ENCODE peak calls at places on chromosomes 7 and 10, in four cellular contexts. One of them, this sample, is unnamed.

GRCh38 chr7:150406311-150406564 is 27.1 kb downstream of the ZNF775 start:
- DNase-seq in CD4-positive, CD25-positive, alpha-beta regulatory T cell: no peak
- DNase-seq in mammary epithelial cell: no peak
- DNase-seq in fibroblast of lung: no peak
- DNase-seq in this sample: no peak

GRCh38 chr10:31803606-31804195 is 124.9 kb downstream of the ARHGAP12 start:
- DNase-seq in CD4-positive, CD25-positive, alpha-beta regulatory T cell: no peak
- DNase-seq in mammary epithelial cell: no peak
- DNase-seq in fibroblast of lung: peak; percentile 59
- DNase-seq in this sample: no peak

GRCh38 chr10:110642204-110642979 is 1.7 kb upstream of the RBM20 start:
- DNase-seq in CD4-positive, CD25-positive, alpha-beta regulatory T cell: no peak
- DNase-seq in mammary epithelial cell: no peak
- DNase-seq in fibroblast of lung: no peak
- DNase-seq in this sample: no peak

GRCh38 chr10:132175907-132176581 is 10.7 kb upstream of the DPYSL4 start:
- DNase-seq in CD4-positive, CD25-positive, alpha-beta regulatory T cell: no peak
- DNase-seq in mammary epithelial cell: no peak
- DNase-seq in fibroblast of lung: no peak
- DNase-seq in this sample: no peak

GRCh38 chr10:77583527-77583926 is 54.1 kb downstream of the KCNMA1 start:
- DNase-seq in CD4-positive, CD25-positive, alpha-beta regulatory T cell: no peak
- DNase-seq in mammary epithelial cell: peak; percentile 72
- DNase-seq in fibroblast of lung: no peak
- DNase-seq in this sample: peak; percentile 50

GRCh38 chr10:117175215-117175900 is 21.9 kb upstream of the KCNK18 start:
- DNase-seq in CD4-positive, CD25-positive, alpha-beta regulatory T cell: peak; percentile 9
- DNase-seq in mammary epithelial cell: peak; percentile 20
- DNase-seq in fibroblast of lung: no peak
- DNase-seq in this sample: no peak

GRCh38 chr10:47164800-47165128 is 135.2 kb upstream of the GDF10 start:
- DNase-seq in CD4-positive, CD25-positive, alpha-beta regulatory T cell: no peak
- DNase-seq in mammary epithelial cell: no peak
- DNase-seq in fibroblast of lung: no peak
- DNase-seq in this sample: no peak

GRCh38 chr10:3573498-3573897 is 211.5 kb downstream of the KLF6 start:
- DNase-seq in CD4-positive, CD25-positive, alpha-beta regulatory T cell: no peak
- DNase-seq in mammary epithelial cell: no peak
- DNase-seq in fibroblast of lung: no peak
- DNase-seq in this sample: no peak

GRCh38 chr10:24242562-24242961 is 33.6 kb downstream of the KIAA1217 start:
- DNase-seq in CD4-positive, CD25-positive, alpha-beta regulatory T cell: no peak
- DNase-seq in mammary epithelial cell: no peak
- DNase-seq in fibroblast of lung: peak; percentile 49
- DNase-seq in this sample: no peak

GRCh38 chr7:34850681-34851080 is 186.6 kb downstream of the DPY19L1 start:
- DNase-seq in CD4-positive, CD25-positive, alpha-beta regulatory T cell: no peak
- DNase-seq in mammary epithelial cell: no peak
- DNase-seq in fibroblast of lung: no peak
- DNase-seq in this sample: no peak

GRCh38 chr10:90857635-90858488 is at the start of gene HTR7:
- DNase-seq in CD4-positive, CD25-positive, alpha-beta regulatory T cell: peak; percentile 37
- DNase-seq in mammary epithelial cell: peak; percentile 52
- DNase-seq in fibroblast of lung: peak; percentile 48
- DNase-seq in this sample: no peak

GRCh38 chr10:97498841-97499560 is at the start of gene UBTD1:
- DNase-seq in CD4-positive, CD25-positive, alpha-beta regulatory T cell: peak; percentile 25
- DNase-seq in mammary epithelial cell: peak; percentile 33
- DNase-seq in fibroblast of lung: peak; percentile 60
- DNase-seq in this sample: no peak

GRCh38 chr10:103153302-103153759 is 39.7 kb downstream of the NT5C2 start:
- DNase-seq in CD4-positive, CD25-positive, alpha-beta regulatory T cell: no peak
- DNase-seq in mammary epithelial cell: no peak
- DNase-seq in fibroblast of lung: peak; percentile 25
- DNase-seq in this sample: no peak

GRCh38 chr7:133827707-133828580 is 299.2 kb upstream of the LRGUK start:
- DNase-seq in CD4-positive, CD25-positive, alpha-beta regulatory T cell: no peak
- DNase-seq in mammary epithelial cell: peak; percentile 61
- DNase-seq in fibroblast of lung: peak; percentile 20
- DNase-seq in this sample: peak; percentile 56

GRCh38 chr10:84563868-84564267 is 235.5 kb downstream of the CCSER2 start:
- DNase-seq in CD4-positive, CD25-positive, alpha-beta regulatory T cell: no peak
- DNase-seq in mammary epithelial cell: no peak
- DNase-seq in fibroblast of lung: no peak
- DNase-seq in this sample: no peak

GRCh38 chr7:107911981-107912380 is 21.0 kb downstream of the DLD start:
- DNase-seq in CD4-positive, CD25-positive, alpha-beta regulatory T cell: no peak
- DNase-seq in mammary epithelial cell: no peak
- DNase-seq in fibroblast of lung: no peak
- DNase-seq in this sample: no peak

GRCh38 chr7:33080326-33080725 is 17.8 kb upstream of the NT5C3A start:
- DNase-seq in CD4-positive, CD25-positive, alpha-beta regulatory T cell: no peak
- DNase-seq in mammary epithelial cell: no peak
- DNase-seq in fibroblast of lung: no peak
- DNase-seq in this sample: no peak

GRCh38 chr7:74306737-74307469 is 17.7 kb downstream of the CLIP2 start:
- DNase-seq in CD4-positive, CD25-positive, alpha-beta regulatory T cell: no peak
- DNase-seq in mammary epithelial cell: peak; percentile 75
- DNase-seq in fibroblast of lung: peak; percentile 84
- DNase-seq in this sample: no peak

GRCh38 chr7:7439564-7439963 is 96.1 kb downstream of the COL28A1 start:
- DNase-seq in CD4-positive, CD25-positive, alpha-beta regulatory T cell: no peak
- DNase-seq in mammary epithelial cell: no peak
- DNase-seq in fibroblast of lung: no peak
- DNase-seq in this sample: no peak

GRCh38 chr7:76296743-76297740 is 5.4 kb upstream of the HSPB1 start:
- DNase-seq in CD4-positive, CD25-positive, alpha-beta regulatory T cell: no peak
- DNase-seq in mammary epithelial cell: peak; percentile 100
- DNase-seq in fibroblast of lung: peak; percentile 89
- DNase-seq in this sample: peak; percentile 99

GRCh38 chr10:102342462-102342861 is 53.0 kb upstream of the NFKB2 start:
- DNase-seq in CD4-positive, CD25-positive, alpha-beta regulatory T cell: no peak
- DNase-seq in mammary epithelial cell: peak; percentile 49
- DNase-seq in fibroblast of lung: peak; percentile 49
- DNase-seq in this sample: no peak

GRCh38 chr10:33519130-33519860 is 184.8 kb upstream of the NRP1 start:
- DNase-seq in CD4-positive, CD25-positive, alpha-beta regulatory T cell: no peak
- DNase-seq in mammary epithelial cell: no peak
- DNase-seq in fibroblast of lung: no peak
- DNase-seq in this sample: no peak

GRCh38 chr7:22726849-22727792 is at the start of gene IL6:
- DNase-seq in CD4-positive, CD25-positive, alpha-beta regulatory T cell: no peak
- DNase-seq in mammary epithelial cell: peak; percentile 84
- DNase-seq in fibroblast of lung: peak; percentile 95
- DNase-seq in this sample: peak; percentile 20

GRCh38 chr10:124166431-124167125 is 73.2 kb upstream of the CHST15 start:
- DNase-seq in CD4-positive, CD25-positive, alpha-beta regulatory T cell: no peak
- DNase-seq in mammary epithelial cell: no peak
- DNase-seq in fibroblast of lung: no peak
- DNase-seq in this sample: no peak

GRCh38 chr7:44769381-44770209 is 20.9 kb downstream of the ZMIZ2 start:
- DNase-seq in CD4-positive, CD25-positive, alpha-beta regulatory T cell: no peak
- DNase-seq in mammary epithelial cell: peak; percentile 41
- DNase-seq in fibroblast of lung: peak; percentile 67
- DNase-seq in this sample: peak; percentile 5

GRCh38 chr7:77538908-77539212 is 1.8 kb downstream of the PTPN12 start:
- DNase-seq in CD4-positive, CD25-positive, alpha-beta regulatory T cell: no peak
- DNase-seq in mammary epithelial cell: no peak
- DNase-seq in fibroblast of lung: no peak
- DNase-seq in this sample: no peak

GRCh38 chr10:69010151-69010640 is 21.6 kb downstream of the KIFBP start:
- DNase-seq in CD4-positive, CD25-positive, alpha-beta regulatory T cell: no peak
- DNase-seq in mammary epithelial cell: no peak
- DNase-seq in fibroblast of lung: no peak
- DNase-seq in this sample: no peak

GRCh38 chr7:35255909-35256876 is 2.3 kb upstream of the TBX20 start:
- DNase-seq in CD4-positive, CD25-positive, alpha-beta regulatory T cell: no peak
- DNase-seq in mammary epithelial cell: no peak
- DNase-seq in fibroblast of lung: no peak
- DNase-seq in this sample: no peak

GRCh38 chr7:2510909-2511768 is 8.4 kb upstream of the LFNG start:
- DNase-seq in CD4-positive, CD25-positive, alpha-beta regulatory T cell: peak; percentile 60
- DNase-seq in mammary epithelial cell: no peak
- DNase-seq in fibroblast of lung: no peak
- DNase-seq in this sample: no peak

GRCh38 chr10:114304566-114305421 is 65.7 kb downstream of the VWA2 start:
- DNase-seq in CD4-positive, CD25-positive, alpha-beta regulatory T cell: peak; percentile 55
- DNase-seq in mammary epithelial cell: no peak
- DNase-seq in fibroblast of lung: no peak
- DNase-seq in this sample: no peak

GRCh38 chr7:148535227-148535626 is 55.3 kb upstream of the C7orf33 start:
- DNase-seq in CD4-positive, CD25-positive, alpha-beta regulatory T cell: no peak
- DNase-seq in mammary epithelial cell: peak; percentile 60
- DNase-seq in fibroblast of lung: no peak
- DNase-seq in this sample: no peak

GRCh38 chr7:55568613-55569268 is 3.6 kb downstream of the VOPP1 start:
- DNase-seq in CD4-positive, CD25-positive, alpha-beta regulatory T cell: no peak
- DNase-seq in mammary epithelial cell: no peak
- DNase-seq in fibroblast of lung: peak; percentile 33
- DNase-seq in this sample: no peak

GRCh38 chr7:22786290-22786932 is 36.2 kb downstream of the TOMM7 start:
- DNase-seq in CD4-positive, CD25-positive, alpha-beta regulatory T cell: no peak
- DNase-seq in mammary epithelial cell: no peak
- DNase-seq in fibroblast of lung: no peak
- DNase-seq in this sample: no peak

GRCh38 chr7:69962077-69962855 is 364.0 kb downstream of the AUTS2 start:
- DNase-seq in CD4-positive, CD25-positive, alpha-beta regulatory T cell: no peak
- DNase-seq in mammary epithelial cell: no peak
- DNase-seq in fibroblast of lung: peak; percentile 16
- DNase-seq in this sample: no peak

GRCh38 chr7:53111061-53111460 is 75.6 kb downstream of the POM121L12 start:
- DNase-seq in CD4-positive, CD25-positive, alpha-beta regulatory T cell: no peak
- DNase-seq in mammary epithelial cell: no peak
- DNase-seq in fibroblast of lung: peak; percentile 86
- DNase-seq in this sample: no peak

GRCh38 chr7:64873517-64873916 is 29.6 kb upstream of the ZNF273 start:
- DNase-seq in CD4-positive, CD25-positive, alpha-beta regulatory T cell: no peak
- DNase-seq in mammary epithelial cell: no peak
- DNase-seq in fibroblast of lung: no peak
- DNase-seq in this sample: no peak

GRCh38 chr7:24917510-24918239 is 62.3 kb downstream of the OSBPL3 start:
- DNase-seq in CD4-positive, CD25-positive, alpha-beta regulatory T cell: no peak
- DNase-seq in mammary epithelial cell: peak; percentile 66
- DNase-seq in fibroblast of lung: peak; percentile 94
- DNase-seq in this sample: peak; percentile 27

GRCh38 chr10:58952747-58953466 is 223.5 kb upstream of the PHYHIPL start:
- DNase-seq in CD4-positive, CD25-positive, alpha-beta regulatory T cell: no peak
- DNase-seq in mammary epithelial cell: peak; percentile 35
- DNase-seq in fibroblast of lung: peak; percentile 39
- DNase-seq in this sample: no peak
- H3K27ac ChIP-seq in CD4-positive, CD25-positive, alpha-beta regulatory T cell: no peak overlapping the region
- H3K27ac ChIP-seq in mammary epithelial cell: no peak overlapping the region
- H3K27ac ChIP-seq in fibroblast of lung: no peak overlapping the region
- H3K27ac ChIP-seq in this sample: no peak overlapping the region

GRCh38 chr10:5616046-5616445 is 50.3 kb downstream of the ASB13 start:
- DNase-seq in CD4-positive, CD25-positive, alpha-beta regulatory T cell: no peak
- DNase-seq in mammary epithelial cell: no peak
- DNase-seq in fibroblast of lung: no peak
- DNase-seq in this sample: no peak

GRCh38 chr10:5613481-5613880 is 52.9 kb downstream of the ASB13 start:
- DNase-seq in CD4-positive, CD25-positive, alpha-beta regulatory T cell: no peak
- DNase-seq in mammary epithelial cell: no peak
- DNase-seq in fibroblast of lung: no peak
- DNase-seq in this sample: no peak

GRCh38 chr10:5615263-5615820 is 51.1 kb downstream of the ASB13 start:
- DNase-seq in CD4-positive, CD25-positive, alpha-beta regulatory T cell: no peak
- DNase-seq in mammary epithelial cell: no peak
- DNase-seq in fibroblast of lung: peak; percentile 32
- DNase-seq in this sample: no peak

GRCh38 chr10:5611899-5612680 is 54.3 kb downstream of the ASB13 start:
- DNase-seq in CD4-positive, CD25-positive, alpha-beta regulatory T cell: no peak
- DNase-seq in mammary epithelial cell: no peak
- DNase-seq in fibroblast of lung: peak; percentile 29
- DNase-seq in this sample: no peak

DNA sequence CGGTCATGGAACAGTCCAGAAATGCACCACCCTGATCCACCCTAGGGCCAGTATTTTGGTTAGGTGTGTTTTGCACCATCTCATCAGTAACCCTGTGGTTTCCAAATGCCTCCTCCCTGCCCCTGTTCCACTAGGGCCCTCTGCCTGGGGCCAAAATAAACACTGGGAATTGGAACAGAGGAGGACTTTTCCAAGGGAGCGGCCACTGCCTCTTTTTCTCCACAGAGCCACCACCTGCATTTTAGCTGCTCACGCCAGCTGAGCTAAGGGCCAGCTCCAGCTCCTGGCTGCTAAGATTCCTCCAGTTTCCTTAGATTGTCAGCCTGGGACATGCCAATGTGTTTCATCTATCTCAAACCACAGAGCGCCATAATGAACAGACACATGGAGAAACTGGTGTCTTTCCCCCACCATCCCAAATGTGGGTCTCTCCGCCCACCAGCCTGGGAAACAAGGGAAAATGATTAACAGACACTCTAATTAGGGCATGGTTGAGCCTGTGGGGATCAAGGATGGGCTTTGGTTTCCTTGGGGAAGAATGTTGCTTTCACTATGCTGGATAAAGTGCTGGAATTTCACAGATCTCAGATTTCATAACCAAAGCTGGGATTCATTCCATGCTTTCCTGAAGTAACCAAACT is 52.2 kb downstream of the ASB13 start:
- DNase-seq in CD4-positive, CD25-positive, alpha-beta regulatory T cell: no peak
- DNase-seq in mammary epithelial cell: no peak
- DNase-seq in fibroblast of lung: peak; percentile 67
- DNase-seq in this sample: no peak
- H3K27ac ChIP-seq in CD4-positive, CD25-positive, alpha-beta regulatory T cell: no peak overlapping the region
- H3K27ac ChIP-seq in mammary epithelial cell: peak overlapping the region; percentile 46
- H3K27ac ChIP-seq in fibroblast of lung: no peak overlapping the region
- H3K27ac ChIP-seq in this sample: peak overlapping the region; percentile 36

GRCh38 chr10:80266513-80266863 is 23.0 kb downstream of the MAT1A start:
- DNase-seq in CD4-positive, CD25-positive, alpha-beta regulatory T cell: no peak
- DNase-seq in mammary epithelial cell: no peak
- DNase-seq in fibroblast of lung: no peak
- DNase-seq in this sample: no peak
- H3K27ac ChIP-seq in CD4-positive, CD25-positive, alpha-beta regulatory T cell: no peak overlapping the region
- H3K27ac ChIP-seq in mammary epithelial cell: no peak overlapping the region
- H3K27ac ChIP-seq in fibroblast of lung: no peak overlapping the region
- H3K27ac ChIP-seq in this sample: no peak overlapping the region

DNA sequence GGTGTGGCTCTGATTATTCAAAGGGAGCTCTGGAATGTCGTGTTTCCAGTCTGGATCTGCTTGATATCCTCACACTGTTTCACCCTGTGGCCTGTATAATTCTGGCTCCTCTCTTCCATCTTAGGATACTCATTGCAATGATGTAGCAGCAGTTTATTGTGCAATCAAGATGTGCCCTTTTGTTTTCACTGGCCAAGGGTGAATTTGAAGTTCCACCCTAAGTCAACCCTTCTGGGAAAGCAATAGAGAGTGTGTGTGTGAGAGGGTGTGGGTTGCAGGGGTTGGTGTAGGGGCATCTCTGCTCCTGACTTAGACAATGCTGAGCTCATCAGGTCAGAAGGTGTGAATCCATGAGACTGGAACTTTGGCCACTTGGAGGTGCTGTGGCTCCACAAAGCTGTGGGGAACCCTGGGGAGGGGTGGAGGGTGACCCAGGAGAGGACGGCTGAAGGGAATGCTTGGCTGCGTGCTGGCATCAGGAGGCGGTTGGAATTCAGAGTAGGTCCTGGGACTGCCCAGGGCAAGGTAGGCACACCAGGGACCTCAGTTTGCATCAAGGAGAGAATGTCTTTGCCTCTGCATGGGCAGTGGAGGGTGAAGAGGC is 118.0 kb upstream of the PRSS58 start:
- DNase-seq in CD4-positive, CD25-positive, alpha-beta regulatory T cell: no peak
- DNase-seq in mammary epithelial cell: peak; percentile 66
- DNase-seq in fibroblast of lung: no peak
- DNase-seq in this sample: peak; percentile 82
- H3K27ac ChIP-seq in CD4-positive, CD25-positive, alpha-beta regulatory T cell: no peak overlapping the region
- H3K27ac ChIP-seq in mammary epithelial cell: no peak overlapping the region
- H3K27ac ChIP-seq in fibroblast of lung: no peak overlapping the region
- H3K27ac ChIP-seq in this sample: peak overlapping the region; percentile 61